ENCODE peak calls at places on chromosome 11, in ten cellular contexts. G is RWPE1, U is LNCaP clone FGC, N is tibial artery, Q is progenitor cell of endocrine pancreas, Y is nephron progenitor cell, E is epithelial cell of esophagus, M is mammary epithelial cell, V is psoas muscle, O is suprapubic skin. D is an unnamed sample.

GRCh38 chr11:118046964-118047700 is 29.7 kb upstream of the TMPRSS4 start:
- DNase-seq in N (peak; percentile 13), Q (no peak), G (no peak), O (no peak), V (peak; percentile 23), Y (no peak), U (no peak), M (no peak), E (no peak), D (no peak)

GRCh38 chr11:34432822-34433221 is 5.9 kb upstream of the CAT start:
- DNase-seq in V (no peak), O (no peak), E (no peak), U (no peak), Y (no peak), G (no peak), N (no peak), Q (no peak), M (no peak), D (no peak)

GRCh38 chr11:58770627-58771457 is 39.1 kb upstream of the GLYAT start:
- DNase-seq in N (no peak), U (no peak), E (peak; percentile 98), O (no peak), G (peak; percentile 79), Y (no peak), Q (no peak), M (peak; percentile 98), V (no peak), D (no peak)

GRCh38 chr11:9280655-9281301 is 15.6 kb upstream of the DENND5A start:
- DNase-seq in O (no peak), Q (no peak), G (no peak), E (peak; percentile 50), V (no peak), Y (no peak), U (peak; percentile 61), M (peak; percentile 60), N (no peak), D (peak; percentile 37)

GRCh38 chr11:74650498-74650897 is 58.1 kb downstream of the POLD3 start:
- DNase-seq in Q (no peak), E (no peak), M (no peak), N (no peak), U (no peak), G (no peak), O (no peak), Y (no peak), V (peak; percentile 26), D (no peak)

GRCh38 chr11:6541356-6541755 is 44.3 kb downstream of the DNHD1 start:
- DNase-seq in E (no peak), N (no peak), O (no peak), G (no peak), Y (no peak), U (no peak), Q (no peak), M (no peak), V (no peak), D (no peak)

GRCh38 chr11:29087404-29087803 is 929.4 kb downstream of the KCNA4 start:
- DNase-seq in U (no peak), V (no peak), N (no peak), Q (no peak), Y (no peak), G (no peak), M (no peak), E (no peak), O (no peak), D (no peak)

GRCh38 chr11:75369846-75370245 is 18.4 kb upstream of the ARRB1 start:
- DNase-seq in Y (no peak), M (no peak), U (no peak), O (no peak), N (no peak), E (no peak), Q (no peak), V (no peak), G (no peak), D (no peak)

GRCh38 chr11:32396991-32397390 is 38.3 kb downstream of the WT1 start:
- DNase-seq in O (no peak), Y (no peak), Q (no peak), G (no peak), N (no peak), M (no peak), E (no peak), U (no peak), V (no peak), D (no peak)

GRCh38 chr11:125167954-125168821 is 3.6 kb downstream of the PKNOX2 start:
- DNase-seq in Q (no peak), E (no peak), V (no peak), M (no peak), G (no peak), U (peak; percentile 81), N (no peak), O (no peak), Y (peak; percentile 26), D (no peak)

GRCh38 chr11:112655386-112655785 is 305.8 kb upstream of the NCAM1 start:
- DNase-seq in V (peak; percentile 91), U (peak; percentile 7), G (no peak), O (no peak), N (peak; percentile 80), M (no peak), E (no peak), Y (no peak), Q (no peak), D (no peak)

GRCh38 chr11:88629496-88629895 is 292.0 kb upstream of the CTSC start:
- DNase-seq in G (no peak), E (peak; percentile 27), O (no peak), N (no peak), U (no peak), Q (no peak), M (peak; percentile 2), V (no peak), Y (no peak), D (no peak)

GRCh38 chr11:134536219-134536618 is 124.2 kb upstream of the B3GAT1 start:
- DNase-seq in Y (no peak), M (no peak), V (peak; percentile 21), O (no peak), Q (no peak), G (no peak), E (no peak), U (no peak), N (peak; percentile 16), D (no peak)

GRCh38 chr11:1916986-1917522 is 2.4 kb upstream of the TNNT3 start:
- DNase-seq in Q (no peak), U (no peak), M (no peak), Y (no peak), E (no peak), G (no peak), O (no peak), N (no peak), V (peak; percentile 65), D (peak; percentile 41)

GRCh38 chr11:1920128-1920908 is 815 bp downstream of the TNNT3 start:
- DNase-seq in U (no peak), G (no peak), Y (no peak), N (no peak), Q (no peak), E (no peak), M (no peak), O (no peak), V (peak; percentile 63), D (peak; percentile 24)

GRCh38 chr11:1919428-1920127 is at the start of gene TNNT3:
- DNase-seq in E (no peak), G (no peak), M (no peak), Q (no peak), O (no peak), Y (no peak), N (peak; percentile 65), U (no peak), V (peak; percentile 91), D (peak; percentile 45)

GRCh38 chr11:1917523-1918435 is 1.7 kb upstream of the TNNT3 start:
- DNase-seq in Q (no peak), G (no peak), M (no peak), U (no peak), Y (no peak), E (no peak), O (no peak), V (peak; percentile 86), N (no peak), D (peak; percentile 54)

GRCh38 chr11:1918436-1919315 is 827 bp upstream of the TNNT3 start:
- DNase-seq in V (peak; percentile 68), Y (no peak), O (no peak), M (no peak), U (no peak), E (no peak), Q (no peak), G (no peak), N (no peak), D (peak; percentile 51)
- TF ChIP-seq CTCF in V (peak; percentile 17), Y (no peak), O (no peak), M (peak; percentile 40), U (peak; percentile 15), E (no peak), Q (no peak), G (no peak), N (peak; percentile 10), D (peak; percentile 17)

DNA sequence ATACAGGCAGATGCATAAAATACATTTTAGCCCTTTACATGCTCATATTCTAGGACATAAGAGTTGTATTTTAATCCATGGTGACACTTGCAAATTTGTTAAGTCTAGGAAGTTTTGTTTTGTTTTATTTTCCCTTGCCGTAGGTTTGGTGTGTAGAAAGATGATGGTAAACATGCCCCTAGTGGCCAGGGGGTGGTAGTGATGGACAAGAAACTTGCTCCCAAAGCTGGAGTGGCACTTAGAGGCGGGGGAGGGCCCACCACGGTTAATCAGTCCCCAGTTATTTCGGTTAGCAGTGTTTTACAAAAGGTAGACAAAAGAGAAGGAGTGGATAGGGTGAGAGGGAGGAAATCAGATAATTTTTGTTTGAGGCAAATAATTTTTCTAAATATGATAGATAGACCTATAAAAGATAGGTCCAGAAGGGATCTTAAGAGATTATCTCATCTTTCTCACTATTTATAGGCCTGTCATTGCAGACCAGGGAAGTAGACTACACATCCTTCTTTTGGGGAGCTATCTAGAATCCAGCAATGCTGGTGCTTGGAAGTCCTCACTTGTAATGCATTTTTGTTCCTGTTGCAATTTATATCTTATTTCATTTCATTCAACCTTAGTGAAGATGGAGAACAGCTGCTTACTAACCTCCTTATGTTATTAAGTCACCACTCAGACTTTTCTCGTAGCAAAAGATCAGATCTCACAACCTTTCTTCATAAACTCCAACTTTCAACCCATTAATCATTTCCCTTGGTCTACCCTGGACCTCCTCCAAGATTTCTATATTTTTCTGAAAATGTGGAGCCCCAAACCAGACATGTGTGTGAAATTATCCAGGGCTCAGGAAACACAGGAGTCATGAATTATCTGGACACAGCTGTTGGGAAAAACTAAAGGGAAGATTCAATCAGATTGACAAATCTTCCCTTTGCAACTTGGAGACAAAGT is 5.9 kb upstream of the BDNF start:
- DNase-seq in Q (no peak), U (no peak), N (no peak), Y (peak; percentile 46), G (peak; percentile 46), E (peak; percentile 43), O (peak; percentile 50), M (no peak), V (no peak), D (peak; percentile 62)
- TF ChIP-seq CTCF in Q (peak; percentile 66), U (peak; percentile 70), N (peak; percentile 49), Y (peak; percentile 68), G (peak; percentile 63), E (peak; percentile 79), O (peak; percentile 54), M (peak; percentile 76), V (peak; percentile 39), D (peak; percentile 62)

GRCh38 chr11:101914737-101915426 is at the start of gene CEP126:
- DNase-seq in V (peak; percentile 96), E (peak; percentile 95), Q (peak; percentile 87), O (peak; percentile 97), G (peak; percentile 93), Y (peak; percentile 98), N (peak; percentile 98), U (peak; percentile 59), M (peak; percentile 92), D (peak; percentile 87)
- TF ChIP-seq CTCF in V (peak; percentile 23), E (peak; percentile 38), Q (peak; percentile 44), O (peak; percentile 43), G (peak; percentile 46), Y (peak; percentile 7), N (peak; percentile 36), U (peak; percentile 48), M (peak; percentile 59), D (no peak)

GRCh38 chr11:19116971-19117759 is at the start of gene ZDHHC13:
- DNase-seq in V (peak; percentile 92), Y (peak; percentile 97), M (peak; percentile 90), N (peak; percentile 94), U (peak; percentile 68), E (peak; percentile 94), O (peak; percentile 95), G (peak; percentile 98), Q (peak; percentile 93), D (peak; percentile 98)
- TF ChIP-seq CTCF in V (no peak), Y (peak; percentile 19), M (peak; percentile 62), N (peak; percentile 14), U (peak; percentile 52), E (peak; percentile 25), O (no peak), G (peak; percentile 34), Q (peak; percentile 57), D (peak; percentile 18)

D was measured in GM20000.